ENCODE peak calls at places on chromosomes 4 and X, in six cellular contexts. One of them, this sample, is unnamed.

GRCh38 chrX:96846841-96847240 is 36.9 kb upstream of the RPA4 start:
- DNase-seq in adrenal gland: no peak
- DNase-seq in esophagus squamous epithelium: no peak
- DNase-seq in H54: no peak
- DNase-seq in HCT116: no peak
- DNase-seq in tibial nerve: no peak
- DNase-seq in this sample: no peak

GRCh38 chr4:26384380-26385057 is 63.7 kb downstream of the RBPJ start:
- DNase-seq in adrenal gland: no peak
- DNase-seq in tibial nerve: no peak
- DNase-seq in HCT116: no peak
- DNase-seq in H54: no peak
- DNase-seq in esophagus squamous epithelium: no peak
- DNase-seq in this sample: no peak

GRCh38 chr4:18069806-18070205 is 48.3 kb upstream of the LCORL start:
- DNase-seq in HCT116: no peak
- DNase-seq in tibial nerve: no peak
- DNase-seq in H54: no peak
- DNase-seq in esophagus squamous epithelium: no peak
- DNase-seq in adrenal gland: no peak
- DNase-seq in this sample: no peak

GRCh38 chrX:136028383-136028984 is 43.2 kb downstream of the SLC9A6 start:
- DNase-seq in HCT116: peak
- DNase-seq in esophagus squamous epithelium: no peak
- DNase-seq in H54: peak
- DNase-seq in tibial nerve: no peak
- DNase-seq in adrenal gland: no peak
- DNase-seq in this sample: no peak

GRCh38 chrX:105876658-105877057 is 54.3 kb downstream of the NRK start:
- DNase-seq in esophagus squamous epithelium: no peak
- DNase-seq in adrenal gland: no peak
- DNase-seq in HCT116: peak
- DNase-seq in tibial nerve: no peak
- DNase-seq in H54: no peak
- DNase-seq in this sample: no peak

GRCh38 chr4:124396333-124396732 is 316.2 kb downstream of the ANKRD50 start:
- DNase-seq in H54: no peak
- DNase-seq in adrenal gland: no peak
- DNase-seq in tibial nerve: no peak
- DNase-seq in HCT116: no peak
- DNase-seq in esophagus squamous epithelium: no peak
- DNase-seq in this sample: no peak

GRCh38 chr4:131974730-131975129 is 1174.4 kb upstream of the PCDH10 start:
- DNase-seq in HCT116: no peak
- DNase-seq in esophagus squamous epithelium: no peak
- DNase-seq in adrenal gland: no peak
- DNase-seq in tibial nerve: no peak
- DNase-seq in H54: no peak
- DNase-seq in this sample: no peak

GRCh38 chrX:107450823-107451509 is 1.5 kb downstream of the FRMPD3 start:
- DNase-seq in H54: no peak
- DNase-seq in tibial nerve: no peak
- DNase-seq in HCT116: no peak
- DNase-seq in adrenal gland: no peak
- DNase-seq in esophagus squamous epithelium: no peak
- DNase-seq in this sample: no peak

GRCh38 chr4:11590132-11590531 is 161.4 kb upstream of the HS3ST1 start:
- DNase-seq in tibial nerve: no peak
- DNase-seq in HCT116: no peak
- DNase-seq in H54: no peak
- DNase-seq in esophagus squamous epithelium: no peak
- DNase-seq in adrenal gland: no peak
- DNase-seq in this sample: no peak

GRCh38 chr4:122921971-122922876 is at the start of gene NUDT6:
- DNase-seq in HCT116: no peak
- DNase-seq in adrenal gland: peak
- DNase-seq in esophagus squamous epithelium: no peak
- DNase-seq in tibial nerve: peak
- DNase-seq in H54: no peak
- DNase-seq in this sample: peak

GRCh38 chr4:84849051-84849640 is 117.3 kb downstream of the WDFY3 start:
- DNase-seq in adrenal gland: no peak
- DNase-seq in HCT116: no peak
- DNase-seq in tibial nerve: no peak
- DNase-seq in esophagus squamous epithelium: no peak
- DNase-seq in H54: no peak
- DNase-seq in this sample: no peak

GRCh38 chr4:102449751-102450352 is 51.3 kb upstream of the NFKB1 start:
- DNase-seq in adrenal gland: peak
- DNase-seq in H54: peak
- DNase-seq in HCT116: peak
- DNase-seq in tibial nerve: no peak
- DNase-seq in esophagus squamous epithelium: no peak
- DNase-seq in this sample: no peak

GRCh38 chr4:86031927-86032326 is 327.9 kb downstream of the MAPK10 start:
- DNase-seq in H54: no peak
- DNase-seq in adrenal gland: no peak
- DNase-seq in esophagus squamous epithelium: no peak
- DNase-seq in tibial nerve: no peak
- DNase-seq in HCT116: no peak
- DNase-seq in this sample: no peak

GRCh38 chr4:67922697-67923096 is 38.9 kb upstream of the TMPRSS11D start:
- DNase-seq in HCT116: no peak
- DNase-seq in H54: no peak
- DNase-seq in tibial nerve: no peak
- DNase-seq in esophagus squamous epithelium: no peak
- DNase-seq in adrenal gland: no peak
- DNase-seq in this sample: no peak

GRCh38 chr4:27360651-27361347 is 500.2 kb downstream of the STIM2 start:
- DNase-seq in adrenal gland: no peak
- DNase-seq in H54: no peak
- DNase-seq in esophagus squamous epithelium: no peak
- DNase-seq in HCT116: no peak
- DNase-seq in tibial nerve: no peak
- DNase-seq in this sample: no peak

GRCh38 chr4:4368821-4369580 is 17.9 kb upstream of the NSG1 start:
- DNase-seq in H54: no peak
- DNase-seq in tibial nerve: no peak
- DNase-seq in HCT116: no peak
- DNase-seq in esophagus squamous epithelium: no peak
- DNase-seq in adrenal gland: no peak
- DNase-seq in this sample: no peak

GRCh38 chr4:48635310-48635709 is 144.8 kb downstream of the FRYL start:
- DNase-seq in adrenal gland: no peak
- DNase-seq in esophagus squamous epithelium: no peak
- DNase-seq in HCT116: peak
- DNase-seq in H54: peak
- DNase-seq in tibial nerve: no peak
- DNase-seq in this sample: no peak

GRCh38 chr4:4639370-4639769 is 97.5 kb upstream of the STX18 start:
- DNase-seq in adrenal gland: no peak
- DNase-seq in esophagus squamous epithelium: no peak
- DNase-seq in H54: no peak
- DNase-seq in tibial nerve: no peak
- DNase-seq in HCT116: no peak
- DNase-seq in this sample: no peak

GRCh38 chr4:63348735-63349673 is 1060.2 kb downstream of the TECRL start:
- DNase-seq in HCT116: no peak
- DNase-seq in tibial nerve: no peak
- DNase-seq in adrenal gland: no peak
- DNase-seq in H54: no peak
- DNase-seq in esophagus squamous epithelium: no peak
- DNase-seq in this sample: no peak

GRCh38 chrX:136589966-136590365 is 58.0 kb downstream of the VGLL1 start:
- DNase-seq in H54: no peak
- DNase-seq in adrenal gland: no peak
- DNase-seq in HCT116: no peak
- DNase-seq in tibial nerve: no peak
- DNase-seq in esophagus squamous epithelium: no peak
- DNase-seq in this sample: no peak

GRCh38 chr4:87444741-87445140 is 22.4 kb downstream of the NUDT9 start:
- DNase-seq in H54: no peak
- DNase-seq in adrenal gland: no peak
- DNase-seq in esophagus squamous epithelium: no peak
- DNase-seq in HCT116: no peak
- DNase-seq in tibial nerve: no peak
- DNase-seq in this sample: no peak

GRCh38 chrX:71183341-71183740 is 38.7 kb downstream of the NLGN3 start:
- DNase-seq in esophagus squamous epithelium: no peak
- DNase-seq in tibial nerve: no peak
- DNase-seq in adrenal gland: no peak
- DNase-seq in H54: no peak
- DNase-seq in HCT116: no peak
- DNase-seq in this sample: no peak

GRCh38 chrX:71184803-71185495 is 38.1 kb upstream of the GJB1 start:
- DNase-seq in HCT116: no peak
- DNase-seq in esophagus squamous epithelium: no peak
- DNase-seq in H54: no peak
- DNase-seq in tibial nerve: no peak
- DNase-seq in adrenal gland: no peak
- DNase-seq in this sample: no peak

GRCh38 chrX:71184092-71184491 is 38.9 kb upstream of the GJB1 start:
- DNase-seq in adrenal gland: no peak
- DNase-seq in HCT116: no peak
- DNase-seq in tibial nerve: no peak
- DNase-seq in esophagus squamous epithelium: no peak
- DNase-seq in H54: no peak
- DNase-seq in this sample: no peak

GRCh38 chrX:71181558-71181909 is 36.9 kb downstream of the NLGN3 start:
- DNase-seq in esophagus squamous epithelium: no peak
- DNase-seq in HCT116: no peak
- DNase-seq in tibial nerve: no peak
- DNase-seq in adrenal gland: no peak
- DNase-seq in H54: no peak
- DNase-seq in this sample: peak

GRCh38 chrX:71181910-71182799 is 37.5 kb downstream of the NLGN3 start:
- DNase-seq in adrenal gland: peak
- DNase-seq in tibial nerve: peak
- DNase-seq in HCT116: peak
- DNase-seq in esophagus squamous epithelium: peak
- DNase-seq in H54: peak
- DNase-seq in this sample: peak
- TF ChIP-seq POLR2A in adrenal gland: peak
- TF ChIP-seq POLR2A in tibial nerve: peak
- TF ChIP-seq POLR2A in HCT116: no peak
- TF ChIP-seq POLR2A in esophagus squamous epithelium: no peak
- TF ChIP-seq POLR2A in H54: peak
- TF ChIP-seq POLR2A in this sample: peak

DNA sequence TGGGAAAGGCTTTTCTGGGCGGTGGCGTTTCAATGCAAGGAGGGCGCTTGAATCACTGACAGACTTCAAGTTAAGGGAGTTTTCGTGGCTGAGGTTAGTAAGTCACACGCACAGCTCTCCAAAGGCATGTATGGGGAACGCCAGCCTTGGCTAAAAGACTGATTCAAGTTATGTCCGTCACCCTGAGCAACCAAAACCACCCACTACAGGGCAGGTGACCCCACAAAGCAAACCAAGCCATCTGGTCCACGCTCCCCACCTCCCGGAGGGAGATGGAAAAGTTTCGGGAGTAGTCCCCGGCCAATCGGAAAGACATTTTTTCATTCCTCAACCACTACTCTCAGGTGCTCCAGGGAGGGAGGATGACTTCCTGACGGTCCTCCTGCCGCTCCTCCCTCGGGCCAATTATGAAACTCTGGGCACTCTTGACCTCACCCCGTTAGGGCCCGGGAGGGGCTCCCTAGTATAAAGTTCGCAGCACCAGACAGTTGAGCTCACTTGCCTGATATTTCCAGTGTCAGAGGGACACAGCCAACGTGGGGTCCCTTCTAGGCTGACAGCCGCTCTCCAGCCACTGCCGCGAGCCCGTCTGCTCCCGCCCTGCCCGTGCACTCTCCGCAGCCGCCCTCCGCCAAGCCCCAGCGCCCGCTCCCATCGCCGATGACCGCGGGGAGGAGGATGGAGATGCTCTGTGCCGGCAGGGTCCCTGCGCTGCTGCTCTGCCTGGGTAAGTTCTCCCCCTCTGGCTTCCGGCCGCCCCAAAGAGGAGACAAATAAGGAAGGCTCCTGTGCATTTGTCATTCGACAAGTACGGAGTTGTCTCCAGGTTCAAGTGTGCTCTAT is at the start of gene EREG:
- DNase-seq in adrenal gland: no peak
- DNase-seq in tibial nerve: no peak
- DNase-seq in HCT116: peak
- DNase-seq in H54: peak
- DNase-seq in esophagus squamous epithelium: no peak
- DNase-seq in this sample: no peak
- TF ChIP-seq POLR2A in adrenal gland: no peak
- TF ChIP-seq POLR2A in tibial nerve: no peak
- TF ChIP-seq POLR2A in HCT116: peak
- TF ChIP-seq POLR2A in H54: no peak
- TF ChIP-seq POLR2A in esophagus squamous epithelium: no peak
- TF ChIP-seq POLR2A in this sample: no peak

GRCh38 chrX:154411981-154412340 is 622 bp downstream of the TAFAZZIN start:
- DNase-seq in esophagus squamous epithelium: no peak
- DNase-seq in tibial nerve: peak
- DNase-seq in HCT116: no peak
- DNase-seq in adrenal gland: peak
- DNase-seq in H54: no peak
- DNase-seq in this sample: peak
- TF ChIP-seq POLR2A in esophagus squamous epithelium: no peak
- TF ChIP-seq POLR2A in tibial nerve: no peak
- TF ChIP-seq POLR2A in HCT116: no peak
- TF ChIP-seq POLR2A in adrenal gland: no peak
- TF ChIP-seq POLR2A in H54: peak
- TF ChIP-seq POLR2A in this sample: no peak

GRCh38 chr4:184805462-184806245 is 20.1 kb downstream of the ACSL1 start:
- DNase-seq in tibial nerve: peak
- DNase-seq in adrenal gland: peak
- DNase-seq in H54: no peak
- DNase-seq in esophagus squamous epithelium: no peak
- DNase-seq in HCT116: no peak
- DNase-seq in this sample: peak
- TF ChIP-seq POLR2A in tibial nerve: peak
- TF ChIP-seq POLR2A in adrenal gland: no peak
- TF ChIP-seq POLR2A in H54: no peak
- TF ChIP-seq POLR2A in esophagus squamous epithelium: no peak
- TF ChIP-seq POLR2A in HCT116: no peak
- TF ChIP-seq POLR2A in this sample: no peak

GRCh38 chrX:44330227-44330626 is 13.2 kb downstream of the EFHC2 start:
- DNase-seq in HCT116: no peak
- DNase-seq in H54: no peak
- DNase-seq in esophagus squamous epithelium: no peak
- DNase-seq in adrenal gland: no peak
- DNase-seq in tibial nerve: no peak
- DNase-seq in this sample: no peak
- TF ChIP-seq POLR2A in HCT116: no peak
- TF ChIP-seq POLR2A in H54: no peak
- TF ChIP-seq POLR2A in esophagus squamous epithelium: no peak
- TF ChIP-seq POLR2A in adrenal gland: no peak
- TF ChIP-seq POLR2A in tibial nerve: no peak
- TF ChIP-seq POLR2A in this sample: no peak

This sample was measured in lower leg skin.